ENCODE peak calls at places on chromosomes 4 and X, in seven cellular contexts. Q is tibial nerve; W is WTC11; E is kidney; R is midbrain; C is body of pancreas; V is stimulated activated CD4-positive, alpha-beta T cell treated with anti-CD3 and anti-CD28 coated beads, Interleukin-2, amount 100 ng/mL, for 4 hours. P is an unnamed sample.

GRCh38 chr4:113759696-113760093 is 1.8 kb downstream of the CAMK2D start:
- DNase-seq in R (peak; percentile 18), C (no peak), E (no peak), V (no peak), Q (no peak), W (no peak), P (no peak)

GRCh38 chrX:22351966-22352365 is 79.3 kb downstream of the CBLL2 start:
- DNase-seq in W (no peak), R (no peak), C (no peak), V (no peak), Q (no peak), E (no peak), P (no peak)

GRCh38 chr4:127580300-127580699 is 52.5 kb upstream of the INTU start:
- DNase-seq in E (no peak), Q (no peak), V (no peak), R (no peak), W (no peak), C (no peak), P (no peak)

GRCh38 chr4:77172336-77172735 is 15.3 kb downstream of the CCNG2 start:
- DNase-seq in E (no peak), C (no peak), Q (no peak), W (no peak), V (no peak), R (no peak), P (no peak)

GRCh38 chrX:138191998-138192397 is 519.5 kb downstream of the FGF13 start:
- DNase-seq in C (peak; percentile 46), E (no peak), Q (no peak), V (no peak), R (peak; percentile 0), W (peak; percentile 40), P (no peak)

GRCh38 chrX:24025741-24026402 is 1.1 kb downstream of the KLHL15 start:
- DNase-seq in V (no peak), W (peak; percentile 45), E (peak; percentile 83), R (no peak), Q (peak; percentile 14), C (peak; percentile 41), P (peak; percentile 21)

GRCh38 chrX:80021611-80022010 is 7.1 kb downstream of the TBX22 start:
- DNase-seq in W (no peak), R (no peak), Q (no peak), E (no peak), C (no peak), V (no peak), P (no peak)

GRCh38 chrX:151359341-151359740 is 37.7 kb upstream of the VMA21 start:
- DNase-seq in C (no peak), Q (no peak), R (no peak), V (no peak), W (peak; percentile 11), E (no peak), P (no peak)

GRCh38 chr4:182063651-182064050 is 179.6 kb upstream of the TENM3 start:
- DNase-seq in R (no peak), C (no peak), W (no peak), V (no peak), E (no peak), Q (no peak), P (no peak)

GRCh38 chr4:5212255-5213032 is 161.2 kb downstream of the STK32B start:
- DNase-seq in Q (no peak), R (no peak), E (no peak), V (no peak), C (no peak), W (no peak), P (no peak)

GRCh38 chr4:81049310-81049709 is 18.8 kb downstream of the BMP3 start:
- DNase-seq in V (no peak), E (no peak), C (no peak), W (no peak), R (no peak), Q (no peak), P (no peak)

GRCh38 chr4:1212546-1213335 is 36.2 kb downstream of the CTBP1 start:
- DNase-seq in V (no peak), W (no peak), E (peak; percentile 63), R (no peak), C (no peak), Q (no peak), P (no peak)

GRCh38 chrX:133171962-133172708 is 46.0 kb downstream of the TFDP3 start:
- DNase-seq in E (no peak), V (no peak), Q (no peak), W (no peak), C (peak; percentile 11), R (no peak), P (no peak)

GRCh38 chr4:129578336-129578735 is 482.4 kb downstream of the C4orf33 start:
- DNase-seq in W (no peak), Q (no peak), V (no peak), E (no peak), R (no peak), C (no peak), P (no peak)

GRCh38 chr4:132101526-132101925 is 1047.6 kb upstream of the PCDH10 start:
- DNase-seq in W (no peak), V (no peak), R (no peak), E (no peak), C (no peak), Q (no peak), P (no peak)

GRCh38 chrX:40323977-40324376 is 226.2 kb upstream of the BCOR start:
- DNase-seq in W (no peak), V (no peak), C (no peak), R (no peak), E (no peak), Q (no peak), P (no peak)

GRCh38 chrX:71256051-71256450 is 2.1 kb upstream of the ZMYM3 start:
- DNase-seq in W (no peak), C (no peak), R (no peak), V (no peak), E (no peak), Q (no peak), P (no peak)

GRCh38 chr4:184803133-184803532 is 22.6 kb downstream of the ACSL1 start:
- DNase-seq in R (no peak), E (no peak), V (no peak), C (no peak), W (no peak), Q (no peak), P (no peak)

GRCh38 chr4:84530449-84530848 is 31.4 kb upstream of the NKX6-1 start:
- DNase-seq in Q (no peak), R (no peak), C (no peak), V (no peak), E (no peak), W (no peak), P (no peak)

P was measured in putamen.